ENCODE peak calls at places on chromosomes 2 and 18, in six cellular contexts. One of them, this sample, is unnamed.

GRCh38 chr18:48841381-48842258 is 109.1 kb downstream of the SMAD7 start:
- DNase-seq in Caco-2: peak; percentile 36
- DNase-seq in A549: no peak
- DNase-seq in heart right ventricle: peak; percentile 41
- DNase-seq in ascending aorta: peak; percentile 51
- DNase-seq in IMR-90: peak; percentile 57
- DNase-seq in this sample: no peak

GRCh38 chr2:41912766-41913165 is 135.1 kb upstream of the PKDCC start:
- DNase-seq in Caco-2: no peak
- DNase-seq in A549: no peak
- DNase-seq in heart right ventricle: no peak
- DNase-seq in ascending aorta: no peak
- DNase-seq in IMR-90: no peak
- DNase-seq in this sample: no peak

GRCh38 chr18:8139127-8139591 is 470.1 kb upstream of the RAB12 start:
- DNase-seq in Caco-2: no peak
- DNase-seq in A549: no peak
- DNase-seq in heart right ventricle: peak; percentile 34
- DNase-seq in ascending aorta: no peak
- DNase-seq in IMR-90: no peak
- DNase-seq in this sample: no peak

GRCh38 chr18:36307513-36307912 is 10.0 kb downstream of the FHOD3 start:
- DNase-seq in Caco-2: no peak
- DNase-seq in A549: no peak
- DNase-seq in heart right ventricle: no peak
- DNase-seq in ascending aorta: no peak
- DNase-seq in IMR-90: peak; percentile 84
- DNase-seq in this sample: no peak

GRCh38 chr2:206521612-206522011 is 78.3 kb downstream of the ADAM23 start:
- DNase-seq in Caco-2: no peak
- DNase-seq in A549: no peak
- DNase-seq in heart right ventricle: no peak
- DNase-seq in ascending aorta: no peak
- DNase-seq in IMR-90: no peak
- DNase-seq in this sample: no peak

GRCh38 chr2:240935101-240935876 is 29.2 kb downstream of the CROCC2 start:
- DNase-seq in Caco-2: no peak
- DNase-seq in A549: no peak
- DNase-seq in heart right ventricle: no peak
- DNase-seq in ascending aorta: no peak
- DNase-seq in IMR-90: no peak
- DNase-seq in this sample: no peak

GRCh38 chr18:59631583-59632181 is 65.5 kb downstream of the CCBE1 start:
- DNase-seq in Caco-2: no peak
- DNase-seq in A549: peak; percentile 6
- DNase-seq in heart right ventricle: no peak
- DNase-seq in ascending aorta: no peak
- DNase-seq in IMR-90: peak; percentile 58
- DNase-seq in this sample: no peak

GRCh38 chr2:47945036-47945781 is 38.9 kb upstream of the FBXO11 start:
- DNase-seq in Caco-2: no peak
- DNase-seq in A549: no peak
- DNase-seq in heart right ventricle: no peak
- DNase-seq in ascending aorta: no peak
- DNase-seq in IMR-90: no peak
- DNase-seq in this sample: no peak

GRCh38 chr2:222730346-222731065 is 59.0 kb downstream of the MOGAT1 start:
- DNase-seq in Caco-2: no peak
- DNase-seq in A549: no peak
- DNase-seq in heart right ventricle: no peak
- DNase-seq in ascending aorta: no peak
- DNase-seq in IMR-90: no peak
- DNase-seq in this sample: no peak

GRCh38 chr2:58686757-58687156 is 445.6 kb upstream of the FANCL start:
- DNase-seq in Caco-2: no peak
- DNase-seq in A549: no peak
- DNase-seq in heart right ventricle: no peak
- DNase-seq in ascending aorta: no peak
- DNase-seq in IMR-90: no peak
- DNase-seq in this sample: no peak

GRCh38 chr2:100046961-100047950 is 95.1 kb downstream of the AFF3 start:
- DNase-seq in Caco-2: no peak
- DNase-seq in A549: no peak
- DNase-seq in heart right ventricle: no peak
- DNase-seq in ascending aorta: no peak
- DNase-seq in IMR-90: peak; percentile 32
- DNase-seq in this sample: no peak

GRCh38 chr2:121075006-121075545 is 209.9 kb downstream of the TFCP2L1 start:
- DNase-seq in Caco-2: peak; percentile 97
- DNase-seq in A549: peak; percentile 91
- DNase-seq in heart right ventricle: no peak
- DNase-seq in ascending aorta: no peak
- DNase-seq in IMR-90: peak; percentile 93
- DNase-seq in this sample: no peak

GRCh38 chr18:77131652-77132368 is 773 bp downstream of the MBP start:
- DNase-seq in Caco-2: peak; percentile 40
- DNase-seq in A549: no peak
- DNase-seq in heart right ventricle: peak; percentile 66
- DNase-seq in ascending aorta: no peak
- DNase-seq in IMR-90: no peak
- DNase-seq in this sample: peak; percentile 91

GRCh38 chr18:2857491-2858063 is 10.8 kb downstream of the EMILIN2 start:
- DNase-seq in Caco-2: no peak
- DNase-seq in A549: no peak
- DNase-seq in heart right ventricle: peak; percentile 71
- DNase-seq in ascending aorta: peak; percentile 36
- DNase-seq in IMR-90: peak; percentile 43
- DNase-seq in this sample: no peak

GRCh38 chr2:234977228-234977679 is 25.4 kb downstream of the SH3BP4 start:
- DNase-seq in Caco-2: no peak
- DNase-seq in A549: no peak
- DNase-seq in heart right ventricle: no peak
- DNase-seq in ascending aorta: no peak
- DNase-seq in IMR-90: no peak
- DNase-seq in this sample: no peak

GRCh38 chr2:211737282-211737681 is 801.3 kb downstream of the ERBB4 start:
- DNase-seq in Caco-2: no peak
- DNase-seq in A549: no peak
- DNase-seq in heart right ventricle: no peak
- DNase-seq in ascending aorta: no peak
- DNase-seq in IMR-90: no peak
- DNase-seq in this sample: no peak

GRCh38 chr18:63342206-63342605 is 22.6 kb upstream of the BCL2 start:
- DNase-seq in Caco-2: peak; percentile 38
- DNase-seq in A549: peak; percentile 64
- DNase-seq in heart right ventricle: no peak
- DNase-seq in ascending aorta: no peak
- DNase-seq in IMR-90: peak; percentile 28
- DNase-seq in this sample: no peak

GRCh38 chr2:68709421-68709911 is 25.1 kb upstream of the ARHGAP25 start:
- DNase-seq in Caco-2: no peak
- DNase-seq in A549: peak; percentile 62
- DNase-seq in heart right ventricle: no peak
- DNase-seq in ascending aorta: no peak
- DNase-seq in IMR-90: peak; percentile 67
- DNase-seq in this sample: peak; percentile 25

GRCh38 chr2:235217814-235218213 is 266.0 kb downstream of the SH3BP4 start:
- DNase-seq in Caco-2: no peak
- DNase-seq in A549: no peak
- DNase-seq in heart right ventricle: no peak
- DNase-seq in ascending aorta: no peak
- DNase-seq in IMR-90: peak; percentile 7
- DNase-seq in this sample: no peak

GRCh38 chr2:189629553-189630453 is 31.5 kb upstream of the ASNSD1 start:
- DNase-seq in Caco-2: no peak
- DNase-seq in A549: no peak
- DNase-seq in heart right ventricle: no peak
- DNase-seq in ascending aorta: no peak
- DNase-seq in IMR-90: peak; percentile 43
- DNase-seq in this sample: no peak

GRCh38 chr18:72940509-72940908 is 72.7 kb upstream of the NETO1 start:
- DNase-seq in Caco-2: no peak
- DNase-seq in A549: no peak
- DNase-seq in heart right ventricle: no peak
- DNase-seq in ascending aorta: no peak
- DNase-seq in IMR-90: no peak
- DNase-seq in this sample: no peak

GRCh38 chr2:238774980-238775509 is 72.8 kb upstream of the TWIST2 start:
- DNase-seq in Caco-2: no peak
- DNase-seq in A549: no peak
- DNase-seq in heart right ventricle: no peak
- DNase-seq in ascending aorta: no peak
- DNase-seq in IMR-90: no peak
- DNase-seq in this sample: no peak

GRCh38 chr2:219107837-219108236 is 47.1 kb upstream of the IHH start:
- DNase-seq in Caco-2: no peak
- DNase-seq in A549: no peak
- DNase-seq in heart right ventricle: no peak
- DNase-seq in ascending aorta: no peak
- DNase-seq in IMR-90: no peak
- DNase-seq in this sample: no peak

GRCh38 chr2:26770986-26771586 is 7.0 kb downstream of the SLC35F6 start:
- DNase-seq in Caco-2: peak; percentile 57
- DNase-seq in A549: peak; percentile 37
- DNase-seq in heart right ventricle: peak; percentile 88
- DNase-seq in ascending aorta: no peak
- DNase-seq in IMR-90: peak; percentile 90
- DNase-seq in this sample: peak; percentile 60
- TF ChIP-seq CTCF in Caco-2: peak; percentile 58
- TF ChIP-seq CTCF in A549: peak; percentile 50
- TF ChIP-seq CTCF in heart right ventricle: no peak
- TF ChIP-seq CTCF in ascending aorta: no peak
- TF ChIP-seq CTCF in IMR-90: peak; percentile 39
- TF ChIP-seq CTCF in this sample: peak; percentile 15

GRCh38 chr2:143255899-143256298 is 126.7 kb downstream of the ARHGAP15 start:
- DNase-seq in Caco-2: no peak
- DNase-seq in A549: no peak
- DNase-seq in heart right ventricle: no peak
- DNase-seq in ascending aorta: no peak
- DNase-seq in IMR-90: no peak
- DNase-seq in this sample: no peak

GRCh38 chr2:143254108-143254507 is 124.9 kb downstream of the ARHGAP15 start:
- DNase-seq in Caco-2: no peak
- DNase-seq in A549: no peak
- DNase-seq in heart right ventricle: no peak
- DNase-seq in ascending aorta: no peak
- DNase-seq in IMR-90: no peak
- DNase-seq in this sample: no peak

GRCh38 chr2:143248631-143249030 is 119.4 kb downstream of the ARHGAP15 start:
- DNase-seq in Caco-2: no peak
- DNase-seq in A549: no peak
- DNase-seq in heart right ventricle: no peak
- DNase-seq in ascending aorta: no peak
- DNase-seq in IMR-90: no peak
- DNase-seq in this sample: no peak

GRCh38 chr2:143252138-143252907 is 123.1 kb downstream of the ARHGAP15 start:
- DNase-seq in Caco-2: no peak
- DNase-seq in A549: no peak
- DNase-seq in heart right ventricle: no peak
- DNase-seq in ascending aorta: no peak
- DNase-seq in IMR-90: no peak
- DNase-seq in this sample: no peak

DNA sequence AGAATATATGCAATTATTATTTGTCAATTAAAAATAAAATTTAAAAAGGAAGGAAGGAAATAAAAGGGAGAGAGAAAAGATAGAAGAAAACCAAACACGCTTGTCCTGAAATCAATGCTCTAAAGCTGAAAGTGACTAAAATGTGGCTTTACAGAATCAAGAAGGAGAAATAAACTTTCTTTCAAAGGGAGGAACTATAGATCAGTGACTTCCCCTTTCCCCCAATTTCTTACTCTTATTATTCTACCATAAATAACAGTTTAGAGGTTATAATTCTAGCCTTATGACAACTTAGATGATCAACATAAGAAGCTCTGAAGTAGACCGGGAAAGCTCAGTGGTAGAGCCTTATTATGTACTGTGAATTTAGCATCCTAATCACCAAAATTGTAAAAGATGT is 122.5 kb downstream of the ARHGAP15 start:
- DNase-seq in Caco-2: no peak
- DNase-seq in A549: no peak
- DNase-seq in heart right ventricle: no peak
- DNase-seq in ascending aorta: no peak
- DNase-seq in IMR-90: no peak
- DNase-seq in this sample: no peak
- H3K4me3 ChIP-seq in Caco-2: no peak overlapping the region
- H3K4me3 ChIP-seq in A549: no peak overlapping the region
- H3K4me3 ChIP-seq in heart right ventricle: no peak overlapping the region
- H3K4me3 ChIP-seq in ascending aorta: no peak overlapping the region
- H3K4me3 ChIP-seq in IMR-90: no peak overlapping the region
- H3K4me3 ChIP-seq in this sample: no peak overlapping the region

DNA sequence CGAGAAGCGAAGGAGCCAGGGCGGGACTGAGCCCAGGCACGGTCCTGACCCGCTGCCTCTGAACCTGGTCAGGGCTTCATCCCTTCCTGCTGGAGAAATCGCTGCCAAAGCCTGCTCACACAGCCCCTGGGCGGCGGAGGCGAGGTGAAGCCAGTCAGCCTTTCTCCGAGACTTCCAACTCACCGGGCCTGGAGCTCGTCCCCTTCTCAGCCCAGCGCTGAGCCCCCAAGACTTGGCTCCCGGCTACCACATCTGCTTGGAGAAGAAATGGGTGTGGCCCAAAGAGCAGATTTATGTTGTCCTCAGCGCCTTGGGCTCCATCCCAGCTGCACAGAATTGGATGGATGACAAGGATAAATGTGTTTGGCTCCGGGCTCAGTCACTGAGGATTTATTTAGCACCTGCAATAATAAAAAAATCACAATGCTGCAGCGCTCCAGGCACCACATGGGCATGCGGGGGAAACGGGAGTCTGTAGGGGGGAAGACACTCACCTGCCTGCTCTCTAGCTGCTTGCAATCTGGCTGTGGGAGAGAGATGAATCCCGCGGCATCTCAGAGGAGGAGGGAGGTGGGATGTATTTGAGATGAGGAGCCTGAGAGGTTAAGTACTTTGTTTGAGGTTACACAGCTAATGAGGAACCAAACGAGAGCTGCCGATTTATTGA is 65.0 kb downstream of the ACTR2 start:
- DNase-seq in Caco-2: no peak
- DNase-seq in A549: no peak
- DNase-seq in heart right ventricle: no peak
- DNase-seq in ascending aorta: no peak
- DNase-seq in IMR-90: no peak
- DNase-seq in this sample: no peak
- H3K4me1 ChIP-seq in Caco-2: no peaks in the 10 kb centered on the region
- H3K4me1 ChIP-seq in A549: no peaks in the 10 kb centered on the region
- H3K4me1 ChIP-seq in heart right ventricle: peaks cover 26% of the 10 kb centered on the region
- H3K4me1 ChIP-seq in ascending aorta: no peaks in the 10 kb centered on the region
- H3K4me1 ChIP-seq in IMR-90: no peaks in the 10 kb centered on the region
- H3K4me1 ChIP-seq in this sample: no peaks in the 10 kb centered on the region

GRCh38 chr18:68400889-68401288 is 314.0 kb downstream of the TMX3 start:
- DNase-seq in Caco-2: no peak
- DNase-seq in A549: no peak
- DNase-seq in heart right ventricle: no peak
- DNase-seq in ascending aorta: no peak
- DNase-seq in IMR-90: no peak
- DNase-seq in this sample: no peak

GRCh38 chr18:68409585-68409984 is 305.3 kb downstream of the TMX3 start:
- DNase-seq in Caco-2: no peak
- DNase-seq in A549: no peak
- DNase-seq in heart right ventricle: no peak
- DNase-seq in ascending aorta: no peak
- DNase-seq in IMR-90: no peak
- DNase-seq in this sample: no peak

GRCh38 chr18:68402784-68403183 is 312.1 kb downstream of the TMX3 start:
- DNase-seq in Caco-2: no peak
- DNase-seq in A549: no peak
- DNase-seq in heart right ventricle: no peak
- DNase-seq in ascending aorta: no peak
- DNase-seq in IMR-90: no peak
- DNase-seq in this sample: no peak

GRCh38 chr18:68406761-68407160 is 308.1 kb downstream of the TMX3 start:
- DNase-seq in Caco-2: no peak
- DNase-seq in A549: no peak
- DNase-seq in heart right ventricle: no peak
- DNase-seq in ascending aorta: no peak
- DNase-seq in IMR-90: no peak
- DNase-seq in this sample: no peak
- TF ChIP-seq CTCF in Caco-2: no peak
- TF ChIP-seq CTCF in A549: no peak
- TF ChIP-seq CTCF in heart right ventricle: no peak
- TF ChIP-seq CTCF in ascending aorta: no peak
- TF ChIP-seq CTCF in IMR-90: no peak
- TF ChIP-seq CTCF in this sample: no peak